ENCODE peak calls at places on chromosomes 7 and 10, in ten cellular contexts. M, D, O, Z, F, B, N, W, I and A are unnamed samples. For H3K4me1, the result is how much of the 10 kb centered on the place peaks cover.

GRCh38 chr7:69457912-69458491 is 140.3 kb upstream of the AUTS2 start:
- DNase-seq in N (no peak), O (no peak), F (peak), Z (no peak), I (no peak), W (peak), D (no peak), B (peak), M (no peak), A (peak)

GRCh38 chr7:113873554-113874151 is 45.2 kb downstream of the PPP1R3A start:
- DNase-seq in D (peak), O (no peak), F (no peak), Z (no peak), N (no peak), B (no peak), I (no peak), M (no peak), W (no peak), A (no peak)

GRCh38 chr7:121244120-121244865 is 84.5 kb upstream of the WNT16 start:
- DNase-seq in I (no peak), W (no peak), N (no peak), B (no peak), M (no peak), F (no peak), D (no peak), O (no peak), Z (no peak), A (no peak)

GRCh38 chr7:98091061-98091460 is 15.6 kb upstream of the LMTK2 start:
- DNase-seq in O (no peak), B (no peak), I (no peak), N (no peak), M (no peak), F (no peak), W (no peak), Z (no peak), D (peak), A (no peak)

GRCh38 chr7:157752832-157753291 is 416.1 kb downstream of the DNAJB6 start:
- DNase-seq in N (no peak), Z (no peak), I (no peak), M (no peak), O (no peak), W (no peak), B (no peak), F (no peak), D (no peak), A (no peak)

GRCh38 chr7:74094224-74095095 is 10.9 kb downstream of the LIMK1 start:
- DNase-seq in F (peak), W (peak), B (peak), N (peak), I (peak), D (peak), O (peak), M (peak), Z (peak), A (peak)

GRCh38 chr7:1593091-1593866 is 23.4 kb upstream of the PSMG3 start:
- DNase-seq in Z (no peak), N (no peak), D (no peak), F (no peak), I (no peak), O (no peak), W (no peak), B (peak), M (peak), A (no peak)

GRCh38 chr10:116101616-116102015 is 171.4 kb downstream of the GFRA1 start:
- DNase-seq in W (no peak), Z (peak), F (no peak), O (no peak), D (peak), M (no peak), N (no peak), I (no peak), B (no peak), A (no peak)

GRCh38 chr10:17023386-17024298 is 106.0 kb downstream of the CUBN start:
- DNase-seq in D (peak), O (peak), B (peak), W (peak), F (peak), Z (peak), I (peak), M (peak), N (peak), A (no peak)

GRCh38 chr10:132699411-132700167 is 86.4 kb downstream of the NKX6-2 start:
- DNase-seq in W (no peak), O (no peak), M (no peak), D (no peak), Z (no peak), I (no peak), B (peak), F (no peak), N (no peak), A (no peak)

GRCh38 chr10:113961261-113961938 is 82.3 kb upstream of the ADRB1 start:
- DNase-seq in I (peak), W (no peak), F (no peak), M (peak), D (no peak), N (peak), O (no peak), Z (no peak), B (no peak), A (no peak)

GRCh38 chr7:100209493-100209892 is 10.3 kb upstream of the PVRIG start:
- DNase-seq in Z (no peak), F (no peak), O (no peak), N (no peak), W (no peak), M (no peak), D (no peak), I (no peak), B (no peak), A (no peak)

GRCh38 chr7:135843214-135843613 is 94.6 kb upstream of the FAM180A start:
- DNase-seq in F (no peak), Z (no peak), W (no peak), I (no peak), O (no peak), N (no peak), D (no peak), B (no peak), M (no peak), A (no peak)

GRCh38 chr10:112475565-112476233 is 28.7 kb downstream of the VTI1A start:
- DNase-seq in N (no peak), F (no peak), I (no peak), B (no peak), W (no peak), O (no peak), Z (peak), M (peak), D (peak), A (no peak)

GRCh38 chr10:129046074-129046681 is 420.9 kb upstream of the MGMT start:
- DNase-seq in M (no peak), D (no peak), Z (peak), F (no peak), N (no peak), B (peak), I (no peak), O (no peak), W (peak), A (no peak)

GRCh38 chr10:59393349-59393748 is 31.0 kb upstream of the FAM13C start:
- DNase-seq in D (peak), W (no peak), F (no peak), I (no peak), Z (peak), N (no peak), B (no peak), M (no peak), O (no peak), A (no peak)

GRCh38 chr7:55188590-55189446 is 170.0 kb downstream of the EGFR start:
- DNase-seq in M (peak), F (no peak), N (peak), I (no peak), D (no peak), O (no peak), Z (no peak), B (peak), W (no peak), A (no peak)

GRCh38 chr7:151857412-151857811 is 19.5 kb downstream of the PRKAG2 start:
- DNase-seq in N (no peak), M (no peak), B (peak), I (no peak), Z (no peak), D (no peak), F (no peak), O (no peak), W (no peak), A (no peak)

GRCh38 chr7:16402940-16403339 is 18.4 kb downstream of the CRPPA start:
- DNase-seq in W (no peak), D (no peak), M (no peak), O (no peak), I (no peak), B (no peak), Z (no peak), F (no peak), N (no peak), A (no peak)

GRCh38 chr10:119199231-119199992 is 8.0 kb upstream of the GRK5 start:
- DNase-seq in D (peak), N (peak), Z (peak), I (peak), B (peak), M (peak), F (peak), O (no peak), W (peak), A (no peak)

GRCh38 chr10:49166804-49167628 is 21.2 kb downstream of the TMEM273 start:
- DNase-seq in M (no peak), I (no peak), O (no peak), Z (no peak), N (no peak), B (no peak), W (no peak), F (no peak), D (no peak), A (no peak)

GRCh38 chr7:1550005-1550845 is 5.8 kb downstream of the TMEM184A start:
- DNase-seq in D (no peak), Z (no peak), N (no peak), F (no peak), M (no peak), I (no peak), O (no peak), W (no peak), B (peak), A (no peak)

GRCh38 chr10:78650122-78650521 is 418.6 kb upstream of the ZMIZ1 start:
- DNase-seq in B (no peak), W (no peak), N (no peak), M (no peak), I (no peak), D (peak), F (no peak), O (no peak), Z (no peak), A (no peak)

GRCh38 chr7:113404245-113404644 is 285.9 kb upstream of the SMIM30 start:
- DNase-seq in F (peak), O (no peak), B (no peak), W (no peak), Z (no peak), M (peak), N (no peak), I (no peak), D (no peak), A (peak)

DNA sequence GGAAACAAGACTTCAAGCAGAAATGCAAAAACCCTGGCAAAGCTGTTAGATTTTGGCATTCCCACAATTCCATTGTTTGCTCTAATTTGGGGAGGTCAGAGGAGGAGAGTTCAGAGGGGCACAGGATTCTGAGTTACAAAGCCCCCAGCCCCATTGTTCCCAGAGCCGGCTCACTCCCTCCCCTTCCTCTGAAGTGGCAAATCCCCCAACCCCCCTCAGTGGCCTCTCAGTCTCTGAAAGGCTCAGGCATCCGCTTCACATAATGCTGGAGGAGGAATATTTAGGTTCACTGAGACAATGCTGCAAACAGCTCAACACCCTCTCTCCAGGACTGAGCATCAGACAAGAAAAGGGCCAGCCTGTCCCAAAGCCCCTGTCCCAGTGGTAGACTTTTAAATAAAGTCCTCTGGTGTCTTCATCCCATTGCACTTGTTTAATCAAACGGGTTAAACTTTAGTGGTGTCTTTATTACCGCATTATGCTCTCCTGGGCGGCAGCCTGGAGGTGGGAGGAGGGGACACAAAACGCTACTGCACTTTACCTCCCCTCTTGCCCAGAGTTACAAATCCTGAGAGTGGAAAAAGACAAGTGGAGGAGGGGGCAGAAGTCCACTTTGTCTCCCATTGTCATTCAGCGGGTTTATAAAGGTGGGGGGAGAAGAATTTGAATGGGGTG is 257.9 kb downstream of the FGFR2 start:
- DNase-seq in N (no peak), O (no peak), F (peak), I (no peak), Z (no peak), D (no peak), W (no peak), M (no peak), B (no peak), A (no peak)
- H3K4me3 ChIP-seq in N (no peak), O (no peak), F (peak), I (no peak), Z (no peak), D (no peak), W (no peak), M (no peak), B (no peak), A (no peak)

DNA sequence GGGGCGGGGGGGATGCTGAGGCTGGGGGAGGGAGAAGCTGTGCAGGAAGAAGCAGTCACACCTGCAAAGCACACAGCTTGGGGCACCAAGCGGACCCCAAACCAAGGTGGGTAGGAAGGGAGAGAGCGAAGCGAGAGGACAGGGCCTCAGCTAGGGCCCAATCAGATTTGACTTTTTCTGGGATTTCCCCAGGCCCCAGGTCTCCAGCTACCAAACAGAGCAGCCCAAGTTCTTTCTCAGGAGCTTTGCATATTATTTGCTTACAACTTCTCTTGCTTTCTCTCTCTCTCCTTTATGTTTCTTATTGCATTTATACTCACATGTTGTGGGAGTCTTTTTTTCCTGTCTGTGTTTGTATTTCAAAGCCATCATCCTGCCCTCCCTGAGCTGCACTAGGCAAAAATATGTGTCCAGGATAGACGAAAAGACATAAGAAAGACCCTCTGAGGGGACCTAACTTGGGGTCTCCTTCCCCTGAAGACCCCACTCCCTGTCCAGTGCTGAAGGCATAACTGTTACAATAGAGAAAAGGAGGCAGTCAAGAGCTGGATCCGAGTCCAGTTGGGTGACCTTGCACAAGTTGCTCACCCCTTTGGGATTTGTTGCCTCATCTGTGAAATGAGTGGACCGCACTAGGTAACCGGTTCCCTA is 50.6 kb upstream of the SMNDC1 start:
- DNase-seq in N (peak), D (no peak), W (no peak), I (no peak), O (no peak), Z (no peak), F (no peak), M (no peak), B (no peak), A (no peak)
- H3K4me1 ChIP-seq in N (under half), D (under half), W (under half), I (under half), O (under half), Z (under half), F (under half), M (under half), B (under half), A (under half)

DNA sequence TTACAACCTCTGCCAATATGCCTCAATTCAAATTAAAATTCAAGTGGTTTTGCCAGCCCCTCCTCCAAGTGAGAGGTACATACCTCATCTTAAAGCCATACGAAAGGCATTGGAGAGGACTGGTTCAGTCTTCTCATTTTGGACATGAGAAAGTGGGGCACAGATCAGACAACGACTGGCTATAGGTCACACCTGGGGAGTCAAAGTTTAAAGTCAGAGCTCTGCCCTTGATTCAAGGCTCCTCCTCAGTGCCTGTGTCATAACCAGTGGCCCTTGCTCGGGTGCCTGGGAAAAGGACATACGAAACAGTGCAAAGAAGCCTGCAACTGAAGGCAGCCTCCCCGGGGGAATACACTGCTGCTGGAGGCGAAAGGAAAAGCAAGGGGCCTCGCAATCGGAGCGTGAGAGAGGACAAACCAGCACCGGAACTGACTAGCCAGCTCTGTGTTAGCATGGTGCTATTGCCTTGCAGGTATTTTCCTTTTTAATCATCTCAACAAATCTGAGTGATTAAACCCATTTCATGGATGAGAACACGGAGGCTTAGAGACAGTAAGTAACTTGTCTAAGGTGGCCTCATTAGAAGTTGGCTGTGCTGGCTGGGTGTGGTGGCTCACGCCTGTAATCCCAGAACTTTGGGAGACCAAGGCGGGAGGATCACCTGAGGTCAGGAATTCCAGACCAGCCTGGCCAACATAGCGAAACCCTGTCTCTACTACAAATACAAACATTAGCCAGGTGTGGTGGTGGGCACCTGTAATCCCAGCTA is 1.1 kb upstream of the MTPAP start:
- DNase-seq in D (no peak), F (no peak), B (no peak), W (no peak), M (no peak), N (peak), I (no peak), O (no peak), Z (no peak), A (no peak)
- H3K4me3 ChIP-seq in D (no peak), F (peak), B (no peak), W (no peak), M (no peak), N (no peak), I (no peak), O (no peak), Z (no peak), A (no peak)

DNA sequence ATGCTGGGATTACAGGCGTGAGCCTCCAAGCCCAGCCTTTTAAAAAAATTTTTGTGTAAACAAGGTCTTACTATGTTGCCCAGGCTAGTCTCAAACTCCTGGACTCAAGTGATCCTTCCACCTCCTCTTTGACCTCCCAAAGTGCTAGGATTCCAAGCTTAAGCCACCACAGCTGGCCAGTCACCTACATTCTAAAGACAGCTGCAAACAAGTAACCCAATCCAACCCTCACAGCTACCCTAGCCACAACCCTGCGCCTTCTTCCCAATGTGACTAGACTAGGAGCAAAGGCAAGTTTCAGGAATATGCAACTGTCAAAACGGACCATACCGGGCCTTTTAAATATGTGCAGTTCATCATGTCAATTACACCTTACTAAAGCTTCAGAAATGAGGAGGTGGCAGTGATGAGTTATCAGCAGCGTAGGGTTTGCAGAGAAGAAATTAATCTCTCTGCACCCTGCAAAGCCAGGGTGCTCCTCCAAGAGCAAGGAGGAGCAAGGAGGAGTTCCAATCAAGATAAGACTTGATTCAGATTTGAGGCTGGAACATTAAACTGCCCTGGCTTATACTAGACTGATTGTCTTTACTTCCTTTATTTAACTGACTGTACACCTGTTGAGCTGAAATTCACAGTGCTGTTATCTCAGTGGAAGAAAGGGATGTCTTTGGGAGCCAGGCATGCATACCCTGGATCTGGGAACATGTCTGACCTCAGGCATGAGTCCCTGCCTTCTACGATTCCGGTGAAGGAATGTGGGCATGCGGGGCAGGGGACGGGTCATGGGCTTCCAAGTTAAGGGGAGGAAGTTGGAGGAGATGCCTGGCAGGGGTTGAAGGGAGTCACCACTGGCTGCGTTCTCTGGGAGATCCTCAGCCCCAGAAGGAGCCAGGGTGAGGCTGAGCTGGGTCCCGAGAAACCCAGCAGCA is 15.5 kb upstream of the TMEM120A start:
- DNase-seq in W (no peak), D (no peak), B (peak), M (no peak), O (no peak), N (no peak), F (no peak), I (no peak), Z (peak), A (no peak)
- H3K4me1 ChIP-seq in W (under half), D (under half), B (under half), M (under half), O (under half), N (under half), F (under half), I (under half), Z (under half), A (under half)